ENCODE peak calls at places on chromosome 5, in ten cellular contexts. Y is ovary, K is psoas muscle, M is endothelial cell of umbilical vein, A is H9, L is GM23338, B is mammary epithelial cell, W is RWPE1, U is IMR-90, R is A549. X is an unnamed sample.

GRCh38 chr5:177353093-177353492 is 1.6 kb upstream of the LMAN2 start:
- DNase-seq in R (no peak), M (no peak), L (no peak), B (no peak), A (no peak), K (no peak), Y (no peak), W (no peak), U (no peak), X (no peak)

GRCh38 chr5:112127856-112128255 is 291.2 kb downstream of the EPB41L4A start:
- DNase-seq in U (peak), M (no peak), A (no peak), Y (no peak), R (no peak), K (no peak), W (no peak), L (no peak), B (no peak), X (no peak)

GRCh38 chr5:176144508-176144907 is 93.7 kb upstream of the SIMC1 start:
- DNase-seq in U (no peak), R (no peak), A (no peak), W (no peak), M (no peak), L (no peak), B (no peak), K (no peak), Y (no peak), X (no peak)

GRCh38 chr5:122478741-122479459 is 166.9 kb downstream of the SNCAIP start:
- DNase-seq in W (peak), L (no peak), U (peak), R (peak), K (no peak), B (peak), A (no peak), Y (no peak), M (no peak), X (no peak)

GRCh38 chr5:59236448-59236847 is 653.6 kb downstream of the RAB3C start:
- DNase-seq in B (no peak), U (no peak), L (no peak), M (no peak), K (peak), W (no peak), A (no peak), R (peak), Y (no peak), X (no peak)

GRCh38 chr5:56247596-56247995 is 14.5 kb upstream of the ANKRD55 start:
- DNase-seq in R (no peak), M (peak), B (no peak), K (no peak), U (peak), L (no peak), W (no peak), A (no peak), Y (no peak), X (no peak)

GRCh38 chr5:149168276-149168675 is 27.0 kb downstream of the ABLIM3 start:
- DNase-seq in W (no peak), M (no peak), Y (no peak), U (no peak), R (no peak), A (no peak), K (no peak), L (no peak), B (no peak), X (no peak)

GRCh38 chr5:15009420-15009819 is 137.8 kb upstream of the ANKH start:
- DNase-seq in B (peak), M (peak), W (peak), A (no peak), Y (no peak), R (peak), L (no peak), U (peak), K (no peak), X (no peak)

GRCh38 chr5:173954671-173955605 is 34.0 kb upstream of the C5orf47 start:
- DNase-seq in Y (no peak), A (no peak), B (no peak), U (peak), K (no peak), R (no peak), M (no peak), W (no peak), L (no peak), X (no peak)

GRCh38 chr5:77168884-77169254 is 41.6 kb upstream of the PDE8B start:
- DNase-seq in R (peak), L (no peak), M (no peak), U (no peak), Y (no peak), B (no peak), A (no peak), K (peak), W (no peak), X (no peak)

GRCh38 chr5:73793911-73794310 is 167.9 kb downstream of the ARHGEF28 start:
- DNase-seq in L (no peak), U (peak), W (no peak), R (no peak), B (peak), A (no peak), K (no peak), M (peak), Y (no peak), X (no peak)

GRCh38 chr5:178232124-178232919 is at the start of gene PHYKPL:
- DNase-seq in Y (peak), A (peak), B (peak), L (peak), W (peak), K (peak), U (peak), M (peak), R (peak), X (peak)

GRCh38 chr5:178074266-178074952 is 38.9 kb upstream of the N4BP3 start:
- DNase-seq in U (no peak), L (no peak), W (no peak), M (no peak), R (no peak), B (peak), A (no peak), Y (no peak), K (no peak), X (no peak)

GRCh38 chr5:81181576-81182316 is 51.4 kb upstream of the CKMT2 start:
- DNase-seq in M (no peak), K (no peak), Y (no peak), A (no peak), R (no peak), W (no peak), L (peak), B (no peak), U (no peak), X (no peak)

GRCh38 chr5:132102944-132103343 is 29.4 kb downstream of the CSF2 start:
- DNase-seq in W (no peak), A (no peak), K (no peak), B (no peak), R (no peak), Y (no peak), U (no peak), M (no peak), L (no peak), X (no peak)

GRCh38 chr5:132104561-132104960 is 31.0 kb downstream of the CSF2 start:
- DNase-seq in Y (no peak), M (no peak), K (no peak), A (no peak), W (no peak), B (peak), U (peak), L (no peak), R (no peak), X (no peak)

GRCh38 chr5:132102101-132102701 is 28.6 kb downstream of the CSF2 start:
- DNase-seq in M (no peak), W (no peak), U (no peak), R (no peak), K (no peak), A (no peak), Y (no peak), L (no peak), B (peak), X (no peak)

GRCh38 chr5:132103969-132104391 is 30.4 kb downstream of the CSF2 start:
- DNase-seq in W (no peak), B (peak), Y (no peak), L (no peak), A (no peak), M (peak), R (no peak), U (no peak), K (no peak), X (no peak)

GRCh38 chr5:132103380-132103951 is 29.9 kb downstream of the CSF2 start:
- DNase-seq in K (peak), B (peak), W (peak), U (peak), L (no peak), A (no peak), Y (peak), R (peak), M (peak), X (peak)
- H3K27ac ChIP-seq in K (no peak), B (peak), W (peak), U (peak), L (no peak), A (no peak), Y (no peak), R (peak), M (peak), X (peak)

GRCh38 chr5:31415009-31415923 is 116.6 kb downstream of the DROSHA start:
- DNase-seq in M (peak), U (no peak), L (no peak), A (no peak), R (no peak), B (no peak), Y (no peak), K (no peak), W (no peak), X (no peak)
- TF ChIP-seq CTCF in M (no peak), U (peak), L (no peak), A (no peak), R (no peak), B (peak), Y (no peak), K (no peak), W (no peak), X (no peak)

GRCh38 chr5:90898330-90899013 is 339.9 kb downstream of the ADGRV1 start:
- DNase-seq in B (peak), Y (no peak), R (no peak), U (peak), K (no peak), M (no peak), A (no peak), L (no peak), W (peak), X (no peak)

GRCh38 chr5:90902170-90902569 is 343.6 kb downstream of the ADGRV1 start:
- DNase-seq in W (no peak), M (no peak), B (no peak), L (no peak), A (no peak), R (no peak), Y (no peak), K (no peak), U (no peak), X (no peak)

GRCh38 chr5:90902681-90903386 is 344.2 kb downstream of the ADGRV1 start:
- DNase-seq in B (no peak), W (no peak), U (no peak), A (no peak), L (no peak), K (no peak), Y (no peak), M (peak), R (no peak), X (no peak)

GRCh38 chr5:90901263-90901662 is 342.7 kb downstream of the ADGRV1 start:
- DNase-seq in W (no peak), U (no peak), B (no peak), M (no peak), A (no peak), Y (no peak), K (no peak), R (no peak), L (no peak), X (no peak)

GRCh38 chr5:90899014-90899604 is 340.5 kb downstream of the ADGRV1 start:
- DNase-seq in K (no peak), L (no peak), R (peak), W (no peak), B (no peak), Y (no peak), M (no peak), U (no peak), A (no peak), X (no peak)
- H3K27ac ChIP-seq in K (no peak), L (no peak), R (peak), W (peak), B (no peak), Y (no peak), M (no peak), U (no peak), A (no peak), X (no peak)

DNA sequence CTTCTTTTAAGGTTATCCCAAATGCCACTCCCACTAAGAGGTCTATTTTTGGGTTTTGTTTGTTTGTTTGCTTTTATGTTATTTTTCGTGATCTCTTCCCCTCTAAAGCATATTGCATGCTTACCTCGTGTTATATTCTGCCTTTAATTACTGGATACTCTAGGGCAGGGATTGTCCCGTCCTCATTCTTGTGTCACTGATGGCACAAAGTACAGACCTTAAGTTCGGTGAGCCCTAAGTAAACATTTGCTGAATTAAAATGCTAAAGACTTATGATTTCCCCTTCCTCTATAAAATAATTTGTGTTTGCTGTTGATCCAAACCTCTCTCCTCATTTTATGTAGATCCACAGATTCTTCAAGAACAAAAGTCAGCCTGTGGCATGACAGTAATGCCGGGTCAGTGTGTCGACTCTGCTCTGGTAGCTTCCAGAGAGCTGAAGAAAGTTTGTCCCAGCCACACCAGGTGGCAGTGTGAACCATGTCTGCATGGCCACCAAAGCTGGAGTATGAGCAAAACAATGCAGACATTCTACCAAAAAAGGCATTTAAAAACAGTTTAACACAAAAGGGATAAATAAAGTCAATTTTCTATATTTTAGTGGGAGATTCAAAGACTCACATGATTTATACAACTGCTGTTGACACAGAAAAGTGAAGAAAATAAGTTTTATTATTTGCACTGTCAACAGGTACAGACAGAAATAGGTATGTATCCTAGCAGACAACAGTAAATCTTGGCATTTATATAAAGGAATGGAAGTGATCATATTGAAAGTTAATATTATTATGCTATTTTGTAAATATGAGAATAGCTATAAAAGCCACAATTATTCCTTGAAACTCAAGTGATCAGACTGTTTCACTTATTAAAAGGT is 17.9 kb upstream of the POC5 start:
- DNase-seq in R (peak), L (peak), W (peak), A (peak), K (no peak), U (peak), B (peak), M (no peak), Y (no peak), X (no peak)
- TF ChIP-seq CTCF in R (peak), L (peak), W (peak), A (peak), K (no peak), U (peak), B (peak), M (peak), Y (no peak), X (no peak)

GRCh38 chr5:30131-30530 is 61.8 kb upstream of the PLEKHG4B start:
- DNase-seq in U (no peak), Y (no peak), K (no peak), M (no peak), A (no peak), B (no peak), L (no peak), W (no peak), R (no peak), X (no peak)
- H3K27ac ChIP-seq in U (no peak), Y (no peak), K (no peak), M (no peak), A (no peak), B (no peak), L (no peak), W (no peak), R (no peak), X (no peak)